ENCODE peak calls at places on chromosomes 6 and 20, in nine cellular contexts. J is PC-3, V is neural progenitor cell, I is right lobe of liver, B is WERI-Rb-1, D is body of pancreas, W is cardiac muscle cell, X is fibroblast of the aortic adventitia, N is psoas muscle. S is an unnamed sample.

GRCh38 chr20:57066126-57066900 is 200.1 kb downstream of the BMP7 start:
- DNase-seq in J (peak), V (no peak), I (no peak), B (no peak), D (no peak), W (no peak), X (no peak), N (no peak), S (no peak)

GRCh38 chr6:29559524-29560287 is at the start of gene UBD:
- DNase-seq in J (no peak), V (no peak), I (no peak), B (no peak), D (no peak), W (no peak), X (no peak), N (no peak), S (no peak)

GRCh38 chr6:143884161-143884560 is 19.9 kb downstream of the ZC2HC1B start:
- DNase-seq in J (no peak), V (no peak), I (no peak), B (no peak), D (no peak), W (no peak), X (no peak), N (no peak), S (no peak)

GRCh38 chr6:149545258-149545753 is 537 bp downstream of the PPIL4 start:
- DNase-seq in J (peak), V (peak), I (no peak), B (peak), D (peak), W (peak), X (peak), N (peak), S (peak)

GRCh38 chr6:79431469-79431868 is 105.8 kb downstream of the LCA5 start:
- DNase-seq in J (peak), V (peak), I (no peak), B (peak), D (no peak), W (peak), X (no peak), N (no peak), S (no peak)

GRCh38 chr6:16239090-16239797 is 857 bp downstream of the GMPR start:
- DNase-seq in J (peak), V (peak), I (peak), B (peak), D (peak), W (peak), X (peak), N (peak), S (peak)

GRCh38 chr6:80489911-80490635 is 383.6 kb downstream of the BCKDHB start:
- DNase-seq in J (peak), V (no peak), I (no peak), B (no peak), D (no peak), W (no peak), X (no peak), N (no peak), S (no peak)

GRCh38 chr6:137260205-137260604 is 41.0 kb upstream of the IFNGR1 start:
- DNase-seq in J (no peak), V (no peak), I (no peak), B (no peak), D (no peak), W (no peak), X (no peak), N (no peak), S (no peak)

GRCh38 chr20:2108987-2109386 is 7.4 kb downstream of the STK35 start:
- DNase-seq in J (peak), V (no peak), I (no peak), B (no peak), D (no peak), W (no peak), X (peak), N (no peak), S (no peak)

GRCh38 chr20:56859039-56859750 is 230.1 kb downstream of the TFAP2C start:
- DNase-seq in J (no peak), V (no peak), I (no peak), B (no peak), D (no peak), W (no peak), X (no peak), N (no peak), S (no peak)

GRCh38 chr6:169779092-169779815 is 27.8 kb downstream of the ERMARD start:
- DNase-seq in J (no peak), V (no peak), I (no peak), B (no peak), D (no peak), W (no peak), X (no peak), N (no peak), S (no peak)

GRCh38 chr20:45950330-45950646 is 15.8 kb downstream of the PCIF1 start:
- DNase-seq in J (no peak), V (no peak), I (no peak), B (no peak), D (no peak), W (no peak), X (no peak), N (no peak), S (no peak)

GRCh38 chr6:2877960-2878359 is 25.1 kb downstream of the SERPINB9 start:
- DNase-seq in J (peak), V (no peak), I (no peak), B (no peak), D (no peak), W (no peak), X (no peak), N (no peak), S (no peak)

DNA sequence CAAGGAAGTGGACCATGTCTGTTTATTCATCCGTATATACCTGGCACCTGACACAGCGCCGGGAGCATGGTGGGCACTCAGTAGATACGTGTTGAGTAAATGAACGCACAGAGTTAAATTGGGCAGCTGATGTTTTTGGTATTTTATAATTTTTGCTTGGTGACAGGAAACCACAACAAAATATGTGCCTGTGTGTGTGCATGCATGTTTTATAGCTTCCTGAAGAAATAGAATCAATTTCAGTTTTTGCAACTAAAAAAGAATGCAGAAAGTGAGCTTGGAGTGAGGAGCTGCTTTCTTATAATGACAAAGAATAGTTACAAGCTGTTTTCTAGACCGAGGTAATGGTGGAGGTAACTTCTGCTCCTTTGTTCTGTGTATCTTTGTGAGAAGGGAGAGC is 91.5 kb downstream of the PLCB4 start:
- DNase-seq in J (no peak), V (no peak), I (no peak), B (no peak), D (no peak), W (no peak), X (no peak), N (no peak), S (no peak)
- H3K4me3 ChIP-seq in J (no peak), V (no peak), I (no peak), B (no peak), D (no peak), W (no peak), X (no peak), N (no peak), S (no peak)

GRCh38 chr20:40781340-40781916 is 92.4 kb upstream of the MAFB start:
- DNase-seq in J (no peak), V (no peak), I (no peak), B (no peak), D (no peak), W (no peak), X (no peak), N (no peak), S (no peak)

GRCh38 chr20:40775747-40776146 is 86.7 kb upstream of the MAFB start:
- DNase-seq in J (no peak), V (no peak), I (no peak), B (no peak), D (no peak), W (no peak), X (no peak), N (no peak), S (no peak)

GRCh38 chr20:40778894-40779496 is 90.0 kb upstream of the MAFB start:
- DNase-seq in J (no peak), V (no peak), I (no peak), B (no peak), D (no peak), W (no peak), X (no peak), N (no peak), S (no peak)

GRCh38 chr20:40776702-40777457 is 87.8 kb upstream of the MAFB start:
- DNase-seq in J (no peak), V (no peak), I (no peak), B (no peak), D (no peak), W (no peak), X (no peak), N (peak), S (no peak)

DNA sequence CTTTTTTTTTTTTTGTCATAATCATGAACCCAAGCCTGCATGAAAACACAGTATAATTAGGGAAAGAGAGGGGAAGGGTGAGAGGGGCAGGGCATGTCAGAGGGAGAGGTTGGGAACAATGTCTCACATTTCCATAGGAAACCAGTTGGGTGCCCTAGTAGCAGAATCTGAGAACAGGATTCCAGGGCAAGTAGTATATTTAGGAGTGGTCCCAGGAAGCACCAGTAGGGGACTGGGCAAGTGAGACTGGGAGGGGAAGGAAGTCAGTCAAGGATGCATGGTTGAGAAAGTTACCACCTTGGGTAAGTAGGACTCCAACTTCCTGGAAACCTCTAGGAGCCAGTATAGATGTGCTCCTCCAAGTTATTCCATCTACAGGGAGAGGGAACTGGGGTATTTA is 88.6 kb upstream of the MAFB start:
- DNase-seq in J (no peak), V (no peak), I (no peak), B (no peak), D (no peak), W (no peak), X (no peak), N (no peak), S (no peak)
- H3K4me3 ChIP-seq in J (no peak), V (no peak), I (no peak), B (no peak), D (no peak), W (no peak), X (no peak), N (no peak), S (no peak)

GRCh38 chr20:53827996-53828672 is 234.5 kb upstream of the ZNF217 start:
- DNase-seq in J (peak), V (no peak), I (no peak), B (no peak), D (peak), W (no peak), X (peak), N (no peak), S (no peak)

GRCh38 chr20:53826090-53826489 is 232.5 kb upstream of the ZNF217 start:
- DNase-seq in J (no peak), V (no peak), I (no peak), B (no peak), D (no peak), W (no peak), X (no peak), N (no peak), S (no peak)

GRCh38 chr20:53827292-53827995 is 233.8 kb upstream of the ZNF217 start:
- DNase-seq in J (no peak), V (no peak), I (no peak), B (no peak), D (no peak), W (no peak), X (no peak), N (no peak), S (no peak)

GRCh38 chr20:53825282-53825681 is 231.6 kb upstream of the ZNF217 start:
- DNase-seq in J (no peak), V (no peak), I (no peak), B (no peak), D (no peak), W (no peak), X (no peak), N (no peak), S (no peak)

DNA sequence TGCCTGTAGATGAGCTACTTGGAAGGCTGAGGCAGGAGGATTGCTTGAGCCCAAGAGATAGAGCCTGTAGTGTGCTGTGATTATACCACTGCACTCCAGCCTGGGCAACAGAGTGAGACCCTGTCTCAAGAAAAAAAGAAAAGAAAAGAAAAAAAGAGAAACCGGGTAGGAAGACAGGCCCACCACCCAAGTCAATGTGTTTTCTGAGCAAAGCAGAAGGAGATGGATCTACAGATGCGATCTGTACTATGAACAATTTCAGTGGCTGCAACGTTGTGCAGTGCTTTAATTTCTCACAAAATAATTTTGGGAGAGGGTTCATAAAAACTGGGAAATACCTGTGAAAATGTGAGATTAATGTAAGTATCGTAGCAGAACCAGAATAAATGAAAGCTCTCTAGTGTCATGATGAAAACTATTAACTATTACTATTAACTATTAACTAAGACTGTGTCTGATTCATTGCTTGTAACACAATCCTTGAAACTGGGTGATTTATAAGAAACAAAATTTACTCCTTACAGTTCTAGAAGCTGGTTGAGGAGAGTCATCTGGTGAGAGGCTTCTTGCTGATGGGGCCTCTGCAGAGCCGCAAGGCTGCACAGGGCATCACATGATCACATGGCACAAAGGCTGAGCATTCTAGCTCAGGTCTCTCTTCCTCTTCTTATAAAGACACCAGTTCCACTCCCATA is 233.1 kb upstream of the ZNF217 start:
- DNase-seq in J (no peak), V (no peak), I (no peak), B (no peak), D (no peak), W (no peak), X (no peak), N (no peak), S (peak)
- H3K4me3 ChIP-seq in J (no peak), V (no peak), I (no peak), B (no peak), D (no peak), W (no peak), X (no peak), N (no peak), S (no peak)

GRCh38 chr6:127117979-127118504 is 429 bp upstream of the RSPO3 start:
- DNase-seq in J (no peak), V (peak), I (no peak), B (no peak), D (no peak), W (peak), X (peak), N (peak), S (peak)
- H3K4me3 ChIP-seq in J (no peak), V (peak), I (peak), B (peak), D (no peak), W (peak), X (peak), N (peak), S (peak)

GRCh38 chr6:53331678-53332077 is 17.1 kb downstream of the ELOVL5 start:
- DNase-seq in J (no peak), V (no peak), I (no peak), B (no peak), D (no peak), W (no peak), X (no peak), N (no peak), S (no peak)
- H3K4me3 ChIP-seq in J (no peak), V (no peak), I (no peak), B (no peak), D (no peak), W (no peak), X (no peak), N (no peak), S (no peak)

GRCh38 chr20:44747166-44748004 is 1.7 kb downstream of the KCNK15 start:
- DNase-seq in J (peak), V (peak), I (no peak), B (peak), D (peak), W (peak), X (peak), N (peak), S (peak)
- H3K4me3 ChIP-seq in J (peak), V (no peak), I (no peak), B (no peak), D (no peak), W (no peak), X (no peak), N (no peak), S (peak)

GRCh38 chr6:139514819-139515218 is 140.4 kb upstream of the CITED2 start:
- DNase-seq in J (no peak), V (no peak), I (no peak), B (no peak), D (no peak), W (no peak), X (no peak), N (no peak), S (no peak)
- H3K4me3 ChIP-seq in J (no peak), V (no peak), I (no peak), B (no peak), D (no peak), W (no peak), X (no peak), N (no peak), S (no peak)

GRCh38 chr20:59817406-59817805 is 116.0 kb downstream of the SYCP2 start:
- DNase-seq in J (peak), V (no peak), I (no peak), B (no peak), D (no peak), W (no peak), X (no peak), N (no peak), S (no peak)
- H3K4me3 ChIP-seq in J (no peak), V (no peak), I (no peak), B (no peak), D (no peak), W (no peak), X (no peak), N (no peak), S (no peak)

S was measured in lower lobe of right lung.